ENCODE peak calls at places on chromosomes 13 and 19, in eight cellular contexts. One of them, this sample, is unnamed.

GRCh38 chr19:46624958-46625661 is at the start of gene PTGIR:
- DNase-seq in MM.1S: no peak
- DNase-seq in neuronal stem cell: no peak
- DNase-seq in CD4-positive, alpha-beta T cell: no peak
- DNase-seq in hepatocyte: peak; percentile 62
- DNase-seq in cardiac muscle cell: no peak
- DNase-seq in fibroblast of lung: peak; percentile 67
- DNase-seq in tibial nerve: peak; percentile 74
- DNase-seq in this sample: no peak

GRCh38 chr19:47240996-47241918 is 10.3 kb upstream of the BBC3 start:
- DNase-seq in MM.1S: peak; percentile 82
- DNase-seq in neuronal stem cell: no peak
- DNase-seq in CD4-positive, alpha-beta T cell: peak; percentile 79
- DNase-seq in hepatocyte: peak; percentile 97
- DNase-seq in cardiac muscle cell: peak; percentile 38
- DNase-seq in fibroblast of lung: peak; percentile 77
- DNase-seq in tibial nerve: peak; percentile 60
- DNase-seq in this sample: peak; percentile 79

GRCh38 chr13:61146158-61146557 is 269.5 kb downstream of the PCDH20 start:
- DNase-seq in MM.1S: no peak
- DNase-seq in neuronal stem cell: no peak
- DNase-seq in CD4-positive, alpha-beta T cell: no peak
- DNase-seq in hepatocyte: no peak
- DNase-seq in cardiac muscle cell: no peak
- DNase-seq in fibroblast of lung: no peak
- DNase-seq in tibial nerve: no peak
- DNase-seq in this sample: no peak

GRCh38 chr19:45952691-45953505 is 20.8 kb downstream of the NOVA2 start:
- DNase-seq in MM.1S: peak; percentile 17
- DNase-seq in neuronal stem cell: peak; percentile 80
- DNase-seq in CD4-positive, alpha-beta T cell: peak; percentile 34
- DNase-seq in hepatocyte: peak; percentile 85
- DNase-seq in cardiac muscle cell: peak; percentile 92
- DNase-seq in fibroblast of lung: peak; percentile 19
- DNase-seq in tibial nerve: no peak
- DNase-seq in this sample: peak; percentile 62

GRCh38 chr19:50258918-50259372 is 55.5 kb downstream of the MYH14 start:
- DNase-seq in MM.1S: no peak
- DNase-seq in neuronal stem cell: no peak
- DNase-seq in CD4-positive, alpha-beta T cell: no peak
- DNase-seq in hepatocyte: peak; percentile 41
- DNase-seq in cardiac muscle cell: no peak
- DNase-seq in fibroblast of lung: no peak
- DNase-seq in tibial nerve: no peak
- DNase-seq in this sample: no peak

GRCh38 chr13:35549481-35549880 is 73.0 kb upstream of the MAB21L1 start:
- DNase-seq in MM.1S: no peak
- DNase-seq in neuronal stem cell: no peak
- DNase-seq in CD4-positive, alpha-beta T cell: no peak
- DNase-seq in hepatocyte: no peak
- DNase-seq in cardiac muscle cell: no peak
- DNase-seq in fibroblast of lung: peak; percentile 77
- DNase-seq in tibial nerve: no peak
- DNase-seq in this sample: no peak

GRCh38 chr19:616732-617526 is 16.4 kb downstream of the POLRMT start:
- DNase-seq in MM.1S: no peak
- DNase-seq in neuronal stem cell: no peak
- DNase-seq in CD4-positive, alpha-beta T cell: no peak
- DNase-seq in hepatocyte: no peak
- DNase-seq in cardiac muscle cell: no peak
- DNase-seq in fibroblast of lung: no peak
- DNase-seq in tibial nerve: no peak
- DNase-seq in this sample: no peak

GRCh38 chr19:47369923-47370625 is 21.0 kb downstream of the DHX34 start:
- DNase-seq in MM.1S: no peak
- DNase-seq in neuronal stem cell: no peak
- DNase-seq in CD4-positive, alpha-beta T cell: no peak
- DNase-seq in hepatocyte: peak; percentile 35
- DNase-seq in cardiac muscle cell: no peak
- DNase-seq in fibroblast of lung: peak; percentile 63
- DNase-seq in tibial nerve: no peak
- DNase-seq in this sample: peak; percentile 99

GRCh38 chr19:18905520-18906236 is 9.7 kb upstream of the CERS1 start:
- DNase-seq in MM.1S: no peak
- DNase-seq in neuronal stem cell: no peak
- DNase-seq in CD4-positive, alpha-beta T cell: no peak
- DNase-seq in hepatocyte: no peak
- DNase-seq in cardiac muscle cell: no peak
- DNase-seq in fibroblast of lung: no peak
- DNase-seq in tibial nerve: no peak
- DNase-seq in this sample: no peak

GRCh38 chr19:3975144-3975543 is 4.2 kb upstream of the DAPK3 start:
- DNase-seq in MM.1S: no peak
- DNase-seq in neuronal stem cell: no peak
- DNase-seq in CD4-positive, alpha-beta T cell: no peak
- DNase-seq in hepatocyte: no peak
- DNase-seq in cardiac muscle cell: no peak
- DNase-seq in fibroblast of lung: no peak
- DNase-seq in tibial nerve: no peak
- DNase-seq in this sample: no peak

GRCh38 chr19:54369082-54369691 is 4.5 kb upstream of the LAIR1 start:
- DNase-seq in MM.1S: no peak
- DNase-seq in neuronal stem cell: no peak
- DNase-seq in CD4-positive, alpha-beta T cell: no peak
- DNase-seq in hepatocyte: no peak
- DNase-seq in cardiac muscle cell: no peak
- DNase-seq in fibroblast of lung: no peak
- DNase-seq in tibial nerve: no peak
- DNase-seq in this sample: no peak

GRCh38 chr19:45816236-45817009 is 1.3 kb upstream of the RSPH6A start:
- DNase-seq in MM.1S: no peak
- DNase-seq in neuronal stem cell: no peak
- DNase-seq in CD4-positive, alpha-beta T cell: no peak
- DNase-seq in hepatocyte: no peak
- DNase-seq in cardiac muscle cell: no peak
- DNase-seq in fibroblast of lung: no peak
- DNase-seq in tibial nerve: no peak
- DNase-seq in this sample: no peak

GRCh38 chr13:29435125-29435911 is 160.2 kb downstream of the SLC7A1 start:
- DNase-seq in MM.1S: no peak
- DNase-seq in neuronal stem cell: no peak
- DNase-seq in CD4-positive, alpha-beta T cell: no peak
- DNase-seq in hepatocyte: peak; percentile 63
- DNase-seq in cardiac muscle cell: peak; percentile 95
- DNase-seq in fibroblast of lung: peak; percentile 96
- DNase-seq in tibial nerve: peak; percentile 8
- DNase-seq in this sample: no peak

DNA sequence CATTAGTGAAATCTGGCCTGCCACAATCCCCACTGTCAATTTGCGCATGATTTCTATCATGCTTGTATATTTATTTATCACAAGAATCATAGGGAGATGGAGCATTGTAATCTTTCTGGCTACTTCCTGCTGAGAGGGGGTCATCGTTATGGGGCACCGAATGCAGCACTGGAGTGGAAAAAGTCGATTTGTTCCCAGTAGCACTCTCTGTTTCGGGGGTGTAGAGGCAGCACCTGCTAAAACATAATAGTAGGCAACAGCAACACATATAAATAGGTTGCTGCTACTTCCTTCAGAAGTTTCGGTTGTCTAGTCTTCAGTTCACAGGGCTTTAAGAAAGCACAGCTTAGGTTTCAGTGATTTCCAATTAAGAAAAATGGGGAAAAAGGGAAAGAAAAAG is 23.4 kb upstream of the CEACAM21 start:
- DNase-seq in MM.1S: peak; percentile 88
- DNase-seq in neuronal stem cell: no peak
- DNase-seq in CD4-positive, alpha-beta T cell: no peak
- DNase-seq in hepatocyte: no peak
- DNase-seq in cardiac muscle cell: no peak
- DNase-seq in fibroblast of lung: no peak
- DNase-seq in tibial nerve: no peak
- DNase-seq in this sample: no peak
- H3K27ac ChIP-seq in MM.1S: peak overlapping the region; percentile 99
- H3K27ac ChIP-seq in neuronal stem cell: no peak overlapping the region
- H3K27ac ChIP-seq in CD4-positive, alpha-beta T cell: peak overlapping the region; percentile 62
- H3K27ac ChIP-seq in hepatocyte: no peak overlapping the region
- H3K27ac ChIP-seq in cardiac muscle cell: no peak overlapping the region
- H3K27ac ChIP-seq in fibroblast of lung: no peak overlapping the region
- H3K27ac ChIP-seq in tibial nerve: peak overlapping the region; percentile 21
- H3K27ac ChIP-seq in this sample: no peak overlapping the region

GRCh38 chr19:6888967-6889366 is 1.6 kb downstream of the ADGRE1 start:
- DNase-seq in MM.1S: no peak
- DNase-seq in neuronal stem cell: no peak
- DNase-seq in CD4-positive, alpha-beta T cell: no peak
- DNase-seq in hepatocyte: no peak
- DNase-seq in cardiac muscle cell: no peak
- DNase-seq in fibroblast of lung: no peak
- DNase-seq in tibial nerve: no peak
- DNase-seq in this sample: no peak

GRCh38 chr19:6891761-6892385 is 4.5 kb downstream of the ADGRE1 start:
- DNase-seq in MM.1S: no peak
- DNase-seq in neuronal stem cell: no peak
- DNase-seq in CD4-positive, alpha-beta T cell: no peak
- DNase-seq in hepatocyte: no peak
- DNase-seq in cardiac muscle cell: no peak
- DNase-seq in fibroblast of lung: no peak
- DNase-seq in tibial nerve: no peak
- DNase-seq in this sample: no peak

GRCh38 chr19:6890938-6891337 is 3.6 kb downstream of the ADGRE1 start:
- DNase-seq in MM.1S: no peak
- DNase-seq in neuronal stem cell: no peak
- DNase-seq in CD4-positive, alpha-beta T cell: peak; percentile 19
- DNase-seq in hepatocyte: no peak
- DNase-seq in cardiac muscle cell: no peak
- DNase-seq in fibroblast of lung: no peak
- DNase-seq in tibial nerve: no peak
- DNase-seq in this sample: no peak

GRCh38 chr19:6887326-6887725 is at the start of gene ADGRE1:
- DNase-seq in MM.1S: no peak
- DNase-seq in neuronal stem cell: no peak
- DNase-seq in CD4-positive, alpha-beta T cell: no peak
- DNase-seq in hepatocyte: no peak
- DNase-seq in cardiac muscle cell: no peak
- DNase-seq in fibroblast of lung: no peak
- DNase-seq in tibial nerve: no peak
- DNase-seq in this sample: no peak

DNA sequence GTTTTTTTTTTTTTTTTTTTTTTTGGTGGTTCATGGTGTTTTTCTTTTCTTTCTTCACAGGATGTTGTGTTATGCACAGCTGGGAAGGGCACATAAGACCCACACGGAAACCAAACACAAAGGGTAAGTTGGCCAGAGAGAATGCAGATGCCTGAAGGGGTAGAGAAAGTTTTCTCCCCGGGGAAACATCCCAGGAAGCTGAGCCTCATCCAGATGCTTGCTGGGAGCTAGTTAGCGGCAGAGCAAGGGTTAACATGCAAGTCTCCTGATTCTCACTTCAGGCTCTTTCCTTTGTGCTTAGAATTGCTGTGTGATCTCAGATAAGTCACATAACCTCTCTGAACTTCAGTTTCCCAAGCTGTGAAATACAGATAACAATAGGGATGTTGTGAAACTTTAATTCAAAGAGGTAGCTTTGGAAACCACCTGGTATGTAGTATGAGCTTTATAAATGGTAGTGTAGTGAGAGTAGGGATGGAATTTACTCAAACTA is 3.1 kb downstream of the ADGRE1 start:
- DNase-seq in MM.1S: no peak
- DNase-seq in neuronal stem cell: no peak
- DNase-seq in CD4-positive, alpha-beta T cell: peak; percentile 7
- DNase-seq in hepatocyte: no peak
- DNase-seq in cardiac muscle cell: no peak
- DNase-seq in fibroblast of lung: no peak
- DNase-seq in tibial nerve: no peak
- DNase-seq in this sample: no peak
- H3K9me3 ChIP-seq in MM.1S: no peaks in the 10 kb centered on the region
- H3K9me3 ChIP-seq in neuronal stem cell: no peaks in the 10 kb centered on the region
- H3K9me3 ChIP-seq in CD4-positive, alpha-beta T cell: peaks cover 9% of the 10 kb centered on the region
- H3K9me3 ChIP-seq in hepatocyte: no peaks in the 10 kb centered on the region
- H3K9me3 ChIP-seq in cardiac muscle cell: no peaks in the 10 kb centered on the region
- H3K9me3 ChIP-seq in fibroblast of lung: no peaks in the 10 kb centered on the region
- H3K9me3 ChIP-seq in tibial nerve: no peaks in the 10 kb centered on the region
- H3K9me3 ChIP-seq in this sample: no peaks in the 10 kb centered on the region

GRCh38 chr13:97262058-97262457 is 39.9 kb downstream of the MBNL2 start:
- DNase-seq in MM.1S: no peak
- DNase-seq in neuronal stem cell: no peak
- DNase-seq in CD4-positive, alpha-beta T cell: no peak
- DNase-seq in hepatocyte: no peak
- DNase-seq in cardiac muscle cell: no peak
- DNase-seq in fibroblast of lung: no peak
- DNase-seq in tibial nerve: no peak
- DNase-seq in this sample: no peak
- H3K27ac ChIP-seq in MM.1S: no peak overlapping the region
- H3K27ac ChIP-seq in neuronal stem cell: no peak overlapping the region
- H3K27ac ChIP-seq in CD4-positive, alpha-beta T cell: no peak overlapping the region
- H3K27ac ChIP-seq in hepatocyte: peak overlapping the region; percentile 94
- H3K27ac ChIP-seq in cardiac muscle cell: peak overlapping the region; percentile 64
- H3K27ac ChIP-seq in fibroblast of lung: no peak overlapping the region
- H3K27ac ChIP-seq in tibial nerve: peak overlapping the region; percentile 74
- H3K27ac ChIP-seq in this sample: no peak overlapping the region

DNA sequence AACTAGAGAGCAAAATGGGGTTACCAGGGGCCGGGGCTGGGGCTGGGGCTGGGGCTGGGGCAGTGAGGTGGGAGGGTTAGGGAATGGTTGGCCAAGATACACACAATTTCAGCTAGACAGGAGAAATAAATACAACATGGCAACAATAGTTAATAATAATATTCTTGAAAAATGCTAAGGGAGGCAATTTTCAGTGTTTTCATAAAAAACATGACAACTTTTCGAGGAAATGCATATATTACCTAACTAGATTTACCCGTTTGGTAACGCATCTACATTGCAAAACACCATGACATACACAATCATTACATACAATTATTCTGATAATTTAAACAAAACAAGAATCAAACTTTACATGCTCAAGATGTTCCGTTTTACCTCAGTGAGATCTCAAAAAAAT is 12.2 kb downstream of the RFPL4AL1 start:
- DNase-seq in MM.1S: no peak
- DNase-seq in neuronal stem cell: no peak
- DNase-seq in CD4-positive, alpha-beta T cell: no peak
- DNase-seq in hepatocyte: no peak
- DNase-seq in cardiac muscle cell: no peak
- DNase-seq in fibroblast of lung: no peak
- DNase-seq in tibial nerve: no peak
- DNase-seq in this sample: no peak
- H3K9me3 ChIP-seq in MM.1S: no peaks in the 10 kb centered on the region
- H3K9me3 ChIP-seq in neuronal stem cell: no peaks in the 10 kb centered on the region
- H3K9me3 ChIP-seq in CD4-positive, alpha-beta T cell: no peaks in the 10 kb centered on the region
- H3K9me3 ChIP-seq in hepatocyte: no peaks in the 10 kb centered on the region
- H3K9me3 ChIP-seq in cardiac muscle cell: no peaks in the 10 kb centered on the region
- H3K9me3 ChIP-seq in fibroblast of lung: no peaks in the 10 kb centered on the region
- H3K9me3 ChIP-seq in tibial nerve: no peaks in the 10 kb centered on the region
- H3K9me3 ChIP-seq in this sample: no peaks in the 10 kb centered on the region

DNA sequence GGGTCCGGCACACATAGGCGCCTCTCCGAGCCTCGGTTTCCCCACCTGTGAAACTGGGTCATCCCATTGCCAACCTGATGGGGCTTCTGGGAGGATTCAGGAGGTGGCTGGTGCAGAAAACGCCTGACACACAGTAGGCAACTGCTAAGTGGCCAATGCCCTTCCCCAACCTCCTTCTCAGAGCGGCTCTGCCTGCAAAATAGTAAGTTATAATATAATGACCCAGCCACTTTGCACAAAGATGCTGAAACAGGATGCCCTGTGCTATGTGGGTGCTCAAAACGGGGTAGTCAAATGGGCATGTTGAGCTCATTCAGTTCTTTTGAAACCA is 453 bp downstream of the MARCHF2 start:
- DNase-seq in MM.1S: no peak
- DNase-seq in neuronal stem cell: no peak
- DNase-seq in CD4-positive, alpha-beta T cell: no peak
- DNase-seq in hepatocyte: no peak
- DNase-seq in cardiac muscle cell: no peak
- DNase-seq in fibroblast of lung: no peak
- DNase-seq in tibial nerve: no peak
- DNase-seq in this sample: no peak
- H3K27ac ChIP-seq in MM.1S: no peak overlapping the region
- H3K27ac ChIP-seq in neuronal stem cell: no peak overlapping the region
- H3K27ac ChIP-seq in CD4-positive, alpha-beta T cell: no peak overlapping the region
- H3K27ac ChIP-seq in hepatocyte: no peak overlapping the region
- H3K27ac ChIP-seq in cardiac muscle cell: no peak overlapping the region
- H3K27ac ChIP-seq in fibroblast of lung: peak overlapping the region; percentile 38
- H3K27ac ChIP-seq in tibial nerve: peak overlapping the region; percentile 82
- H3K27ac ChIP-seq in this sample: no peak overlapping the region

This sample was measured in SJSA1.